ENCODE peak calls at places on chromosomes 7 and 10, in ten cellular contexts. G is kidney, T is body of pancreas, Y is stomach, A is AG04450, P is cardiac fibroblast, C is esophagus muscularis mucosa, F is A549, E is right lobe of liver, I is pancreas. O is an unnamed sample.

GRCh38 chr7:6435486-6436384 is 12.0 kb downstream of the DAGLB start:
- DNase-seq in F (peak), I (peak), A (peak), E (peak), G (peak), Y (peak), T (peak), P (peak), C (peak), O (peak)

GRCh38 chr10:125084191-125085186 is 75.9 kb downstream of the CTBP2 start:
- DNase-seq in Y (peak), A (peak), F (peak), T (peak), P (peak), I (peak), C (no peak), E (peak), G (peak), O (peak)

GRCh38 chr7:10040674-10041073 is 933.0 kb upstream of the PHF14 start:
- DNase-seq in I (no peak), T (no peak), P (no peak), F (no peak), A (no peak), C (no peak), Y (no peak), E (no peak), G (no peak), O (no peak)

GRCh38 chr7:100602889-100603696 is 930 bp downstream of the PCOLCE start:
- DNase-seq in G (peak), P (peak), A (no peak), F (no peak), E (no peak), T (no peak), I (peak), C (peak), Y (no peak), O (no peak)

GRCh38 chr7:108589874-108590273 is 20.2 kb downstream of the DNAJB9 start:
- DNase-seq in T (no peak), F (no peak), G (no peak), I (no peak), C (no peak), E (no peak), P (no peak), Y (no peak), A (no peak), O (peak)

GRCh38 chr10:7193369-7193768 is 217.5 kb downstream of the SFMBT2 start:
- DNase-seq in I (no peak), C (no peak), E (no peak), Y (no peak), T (no peak), F (no peak), P (no peak), G (no peak), A (no peak), O (no peak)

GRCh38 chr7:47576031-47576908 is 5.6 kb downstream of the TNS3 start:
- DNase-seq in C (no peak), T (peak), E (no peak), Y (peak), A (no peak), F (peak), G (no peak), P (peak), I (peak), O (peak)

GRCh38 chr10:111756541-111757061 is 427.0 kb downstream of the GPAM start:
- DNase-seq in P (no peak), G (no peak), A (no peak), E (peak), C (no peak), T (peak), Y (no peak), I (peak), F (peak), O (peak)

GRCh38 chr10:67492317-67493019 is 203.5 kb downstream of the CTNNA3 start:
- DNase-seq in G (no peak), P (peak), Y (no peak), C (no peak), T (no peak), F (peak), E (no peak), I (no peak), A (no peak), O (peak)

GRCh38 chr10:118850418-118851061 is 95.8 kb upstream of the CACUL1 start:
- DNase-seq in C (no peak), F (no peak), Y (peak), E (peak), T (peak), G (peak), I (peak), A (no peak), P (peak), O (peak)

GRCh38 chr10:72013202-72013945 is 49.2 kb downstream of the CHST3 start:
- DNase-seq in I (peak), C (no peak), E (no peak), A (no peak), F (no peak), G (no peak), P (no peak), Y (peak), T (no peak), O (no peak)

GRCh38 chr7:32872421-32872820 is 19.1 kb downstream of the KBTBD2 start:
- DNase-seq in E (no peak), I (no peak), F (no peak), G (no peak), T (no peak), A (no peak), Y (no peak), P (no peak), C (no peak), O (no peak)

GRCh38 chr7:1219516-1219915 is 13.2 kb upstream of the UNCX start:
- DNase-seq in E (no peak), A (no peak), Y (no peak), P (no peak), F (no peak), T (no peak), C (no peak), G (no peak), I (no peak), O (no peak)

GRCh38 chr10:44628921-44629320 is 244.0 kb upstream of the CXCL12 start:
- DNase-seq in P (peak), C (no peak), A (peak), Y (no peak), I (no peak), G (no peak), E (no peak), F (no peak), T (no peak), O (peak)

GRCh38 chr7:151351027-151351426 is 9.4 kb downstream of the NUB1 start:
- DNase-seq in G (no peak), E (no peak), C (peak), P (no peak), T (no peak), A (no peak), I (no peak), F (peak), Y (no peak), O (no peak)
- TF ChIP-seq CTCF in G (no peak), E (no peak), C (no peak), P (peak), T (no peak), A (no peak), I (no peak), F (peak), Y (no peak), O (no peak)

GRCh38 chr10:759898-760477 is 70.5 kb upstream of the DIP2C start:
- DNase-seq in P (no peak), F (no peak), E (no peak), Y (no peak), C (no peak), A (no peak), T (no peak), I (no peak), G (no peak), O (no peak)

GRCh38 chr10:754914-755313 is 65.4 kb upstream of the DIP2C start:
- DNase-seq in Y (no peak), P (no peak), A (no peak), E (no peak), C (no peak), I (no peak), G (no peak), F (no peak), T (no peak), O (no peak)

GRCh38 chr10:761376-761775 is 71.9 kb upstream of the DIP2C start:
- DNase-seq in P (no peak), Y (no peak), C (no peak), I (no peak), E (no peak), A (no peak), T (no peak), G (no peak), F (no peak), O (no peak)

DNA sequence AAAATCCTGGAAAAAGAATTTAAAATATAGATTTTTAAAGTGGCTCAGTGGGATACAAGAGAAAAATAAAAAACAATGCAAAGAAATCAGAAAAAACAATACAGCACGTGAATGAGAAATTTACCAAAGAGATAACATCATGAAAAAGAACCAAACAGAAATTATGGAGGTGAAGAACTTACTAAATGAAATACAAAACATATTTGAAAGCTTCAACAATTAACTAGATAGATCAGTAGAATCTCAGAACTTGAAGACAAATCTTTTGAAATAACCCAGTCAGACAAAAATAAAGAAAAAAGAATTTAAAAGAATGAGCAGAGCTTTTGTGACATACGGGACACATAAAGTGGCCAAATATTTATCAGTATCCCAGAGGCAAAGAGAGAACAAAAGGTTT is 71.2 kb upstream of the DIP2C start:
- DNase-seq in P (no peak), C (no peak), I (no peak), G (no peak), Y (no peak), F (no peak), A (no peak), T (no peak), E (no peak), O (no peak)
- H3K4me3 ChIP-seq in P (no peak), C (no peak), I (no peak), G (no peak), Y (no peak), F (no peak), A (no peak), T (no peak), E (no peak), O (no peak)

GRCh38 chr10:86692664-86693063 is 24.4 kb downstream of the LDB3 start:
- DNase-seq in Y (no peak), T (no peak), G (peak), C (no peak), F (no peak), P (no peak), A (no peak), E (no peak), I (no peak), O (no peak)

GRCh38 chr10:86691333-86692022 is 23.2 kb downstream of the LDB3 start:
- DNase-seq in I (no peak), F (no peak), Y (no peak), P (no peak), A (no peak), G (no peak), T (no peak), C (no peak), E (no peak), O (no peak)

GRCh38 chr10:86692023-86692514 is 23.8 kb downstream of the LDB3 start:
- DNase-seq in T (no peak), P (no peak), G (peak), F (no peak), I (no peak), Y (no peak), C (no peak), A (no peak), E (no peak), O (no peak)

GRCh38 chr10:86693289-86693688 is 25.0 kb downstream of the LDB3 start:
- DNase-seq in C (no peak), A (no peak), G (no peak), E (no peak), F (no peak), Y (no peak), I (no peak), T (no peak), P (no peak), O (no peak)

GRCh38 chr10:86693721-86694369 is 25.5 kb downstream of the LDB3 start:
- DNase-seq in C (no peak), F (peak), G (peak), P (peak), A (no peak), I (no peak), E (peak), T (peak), Y (peak), O (peak)
- TF ChIP-seq CTCF in C (peak), F (peak), G (peak), P (peak), A (peak), I (peak), E (peak), T (peak), Y (peak), O (peak)

GRCh38 chr10:101826852-101827434 is 8.7 kb upstream of the OGA start:
- DNase-seq in F (no peak), C (no peak), T (no peak), Y (no peak), P (no peak), A (no peak), E (no peak), G (no peak), I (no peak), O (no peak)

GRCh38 chr10:101830322-101831168 is 12.3 kb upstream of the OGA start:
- DNase-seq in A (peak), F (peak), Y (peak), G (peak), P (peak), C (peak), I (peak), E (peak), T (peak), O (peak)

GRCh38 chr10:101829561-101830315 is 11.5 kb upstream of the OGA start:
- DNase-seq in P (peak), I (peak), E (peak), A (no peak), G (peak), Y (peak), C (no peak), T (peak), F (no peak), O (peak)

GRCh38 chr10:101827919-101828600 is 9.8 kb upstream of the OGA start:
- DNase-seq in G (no peak), P (no peak), I (no peak), A (no peak), T (no peak), E (peak), C (no peak), Y (no peak), F (no peak), O (no peak)

DNA sequence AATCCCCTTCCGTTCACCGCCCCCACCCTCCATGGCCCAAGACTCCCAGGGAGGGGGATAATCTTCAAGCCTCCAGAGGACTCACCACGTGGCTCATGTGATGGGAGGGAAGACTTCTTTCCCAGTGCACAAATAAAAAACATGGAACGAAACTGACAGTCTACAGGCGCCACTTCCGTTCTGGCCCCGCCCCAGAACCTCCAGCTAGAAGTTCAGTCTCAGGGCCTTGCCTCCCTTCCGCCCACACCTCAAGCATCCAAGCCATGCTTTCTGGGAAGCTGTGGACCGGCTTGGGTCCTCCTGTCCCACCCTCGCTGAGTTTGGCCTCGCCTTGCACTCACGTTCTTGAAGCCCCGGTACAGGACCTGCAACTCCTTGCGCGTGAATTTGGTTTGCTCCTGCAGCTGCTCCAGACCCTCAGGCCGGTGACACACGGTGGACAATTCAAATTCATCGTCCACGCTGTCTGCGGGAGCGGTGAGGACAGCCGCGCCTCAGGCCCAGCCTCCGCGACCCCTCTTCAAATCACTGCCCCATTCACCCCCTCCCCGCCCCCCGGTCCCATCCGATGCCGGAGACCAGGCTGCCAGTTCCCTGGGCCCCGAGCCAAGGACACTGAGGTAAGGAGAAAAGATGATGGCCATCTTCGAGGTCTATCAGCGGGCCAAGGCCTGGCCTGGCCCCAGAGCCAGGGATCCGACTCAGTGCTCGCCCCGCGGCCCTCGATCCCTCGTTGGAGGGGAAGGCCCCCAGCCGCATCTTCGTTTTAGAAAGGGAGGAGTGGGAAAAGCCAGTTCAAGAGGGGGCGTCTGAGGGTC is 10.7 kb upstream of the OGA start:
- DNase-seq in P (no peak), G (peak), Y (no peak), F (no peak), C (no peak), I (peak), E (peak), T (no peak), A (no peak), O (no peak)
- H3K4me3 ChIP-seq in P (no peak), G (no peak), Y (peak), F (no peak), C (peak), I (no peak), E (no peak), T (no peak), A (no peak), O (peak)

DNA sequence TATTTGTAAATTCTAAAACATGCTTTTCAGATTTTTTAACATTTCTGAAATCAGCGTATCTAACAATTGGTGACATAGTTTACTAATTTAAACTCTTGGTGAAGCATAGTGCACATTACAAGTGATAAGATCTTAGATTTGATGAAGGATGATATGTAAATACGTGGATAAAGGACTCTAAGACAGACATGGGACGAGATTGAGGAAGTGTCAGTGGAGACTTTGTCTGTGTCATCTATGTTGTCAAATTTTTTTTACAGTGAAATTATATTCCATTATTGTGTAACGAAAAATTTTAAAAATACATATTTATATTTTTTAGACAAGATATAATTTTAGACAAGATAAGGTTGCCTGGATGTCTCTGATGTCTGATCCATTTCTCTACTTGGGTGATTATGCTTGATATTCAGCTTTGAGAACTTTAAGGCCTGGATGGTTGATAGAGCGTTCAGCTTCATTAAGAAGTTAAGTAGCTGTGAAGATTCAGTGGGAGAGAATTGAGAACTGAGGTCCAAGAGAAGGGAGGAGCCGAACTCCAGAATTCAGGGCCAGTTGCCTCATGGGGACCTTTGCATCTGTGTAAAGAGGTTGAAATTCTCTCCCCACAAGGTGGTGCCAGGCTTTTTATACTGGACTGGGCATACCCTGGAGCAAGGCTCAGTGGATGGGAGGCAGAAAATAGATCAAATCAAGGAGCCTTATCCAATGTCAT is 62.7 kb downstream of the KAT6B start:
- DNase-seq in I (peak), P (no peak), T (peak), F (no peak), C (no peak), E (no peak), G (no peak), Y (no peak), A (no peak), O (peak)
- TF ChIP-seq CTCF in I (no peak), P (peak), T (no peak), F (peak), C (no peak), E (peak), G (peak), Y (no peak), A (peak), O (peak)

DNA sequence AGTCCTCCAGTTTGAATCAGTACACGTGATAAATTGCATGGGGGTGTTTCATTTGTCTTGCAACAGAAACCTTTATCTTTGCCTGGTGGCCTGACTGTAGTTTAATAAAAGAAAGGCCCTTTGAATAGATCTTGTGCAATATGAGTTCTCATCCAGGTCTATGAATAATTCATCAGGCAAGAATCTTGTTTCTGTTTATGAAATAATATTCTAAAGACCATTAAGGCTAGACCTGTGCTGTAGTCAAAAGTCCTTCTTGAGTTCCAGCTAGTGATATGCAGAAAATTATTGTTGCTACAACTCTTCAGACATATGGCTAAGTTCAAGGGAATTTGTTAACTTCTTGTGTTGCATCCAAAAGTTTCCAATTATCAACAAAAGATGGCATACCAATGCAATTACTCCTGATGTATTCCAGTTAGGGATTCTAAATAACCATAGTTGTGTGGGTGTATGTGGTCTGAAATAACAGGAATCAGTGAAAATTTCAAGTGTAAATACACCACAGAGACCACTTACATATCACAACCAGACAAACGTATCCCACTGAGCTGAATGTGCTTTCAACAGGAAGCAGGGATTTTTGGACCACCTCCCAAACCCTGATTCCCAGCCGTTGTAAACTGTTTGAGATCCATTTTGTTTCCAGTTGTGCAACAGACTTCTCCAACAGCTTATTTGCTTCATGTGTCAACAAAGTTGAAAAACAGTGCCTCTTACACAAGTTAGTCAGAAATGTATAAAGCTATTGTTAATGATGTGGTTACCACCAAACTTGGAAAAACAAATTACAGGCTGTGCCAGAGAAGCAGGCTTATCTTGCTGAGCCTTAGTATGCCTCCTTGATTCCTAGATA is 54.7 kb upstream of the BICC1 start:
- DNase-seq in C (no peak), P (peak), F (no peak), T (no peak), E (no peak), I (peak), Y (no peak), G (no peak), A (peak), O (peak)
- H3K4me3 ChIP-seq in C (no peak), P (no peak), F (no peak), T (no peak), E (no peak), I (no peak), Y (no peak), G (no peak), A (no peak), O (no peak)

DNA sequence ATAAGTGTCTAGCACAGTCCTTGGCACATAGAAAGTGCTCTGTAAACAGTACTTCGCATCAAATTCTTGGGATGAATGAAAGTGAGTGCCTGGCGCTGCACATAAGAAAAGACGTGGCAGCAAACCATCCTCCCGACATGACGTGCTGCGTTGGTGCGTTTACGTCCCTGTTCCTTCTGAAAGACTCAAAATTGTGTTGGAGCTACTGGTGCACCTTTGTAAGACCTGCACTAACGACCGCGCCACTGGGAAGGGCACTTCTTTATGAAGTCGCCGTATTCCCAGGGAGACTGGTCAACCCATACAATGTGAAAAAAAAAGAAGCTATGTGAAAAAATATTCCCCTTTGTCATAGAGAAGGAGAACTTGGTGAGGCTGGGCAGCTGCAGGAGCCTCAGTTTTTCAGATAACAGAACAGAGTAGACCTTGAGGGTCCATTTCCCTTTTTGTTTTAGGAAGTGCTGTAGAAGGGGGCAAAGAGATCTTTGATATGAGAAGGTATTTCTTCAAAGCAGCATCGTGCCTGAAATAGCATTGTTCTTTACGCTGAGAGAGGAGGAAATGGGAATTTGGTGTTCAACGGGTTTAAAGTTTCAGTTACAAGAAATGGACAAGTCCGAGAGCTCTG is 91.7 kb downstream of the PTPRE start:
- DNase-seq in Y (no peak), P (no peak), A (no peak), T (no peak), I (no peak), G (no peak), F (no peak), C (no peak), E (no peak), O (no peak)
- TF ChIP-seq CTCF in Y (no peak), P (no peak), A (no peak), T (no peak), I (no peak), G (no peak), F (no peak), C (no peak), E (no peak), O (no peak)

GRCh38 chr7:116673504-116673865 is 1.5 kb downstream of the MET start:
- DNase-seq in Y (no peak), C (no peak), E (no peak), G (no peak), P (no peak), T (no peak), A (no peak), F (no peak), I (no peak), O (peak)
- H3K4me3 ChIP-seq in Y (peak), C (peak), E (peak), G (peak), P (no peak), T (no peak), A (peak), F (peak), I (no peak), O (peak)